ENCODE peak calls at places on chromosome 6, in seven cellular contexts. One of them, this sample, is unnamed.

GRCh38 chr6:29552512-29553051 is 7.0 kb downstream of the UBD start:
- DNase-seq in H4: no peak
- DNase-seq in H54: peak
- DNase-seq in progenitor cell of endocrine pancreas: no peak
- DNase-seq in germinal center: peak
- DNase-seq in dorsolateral prefrontal cortex: no peak
- DNase-seq in T1000: no peak
- DNase-seq in this sample: peak

GRCh38 chr6:96469312-96469711 is 52.3 kb upstream of the UFL1 start:
- DNase-seq in H4: no peak
- DNase-seq in H54: no peak
- DNase-seq in progenitor cell of endocrine pancreas: no peak
- DNase-seq in germinal center: no peak
- DNase-seq in dorsolateral prefrontal cortex: no peak
- DNase-seq in T1000: no peak
- DNase-seq in this sample: no peak

GRCh38 chr6:170344631-170345576 is 38.3 kb downstream of the FAM120B start:
- DNase-seq in H4: peak
- DNase-seq in H54: peak
- DNase-seq in progenitor cell of endocrine pancreas: no peak
- DNase-seq in germinal center: no peak
- DNase-seq in dorsolateral prefrontal cortex: no peak
- DNase-seq in T1000: peak
- DNase-seq in this sample: no peak

GRCh38 chr6:89264296-89264695 is 47.1 kb upstream of the GABRR1 start:
- DNase-seq in H4: no peak
- DNase-seq in H54: no peak
- DNase-seq in progenitor cell of endocrine pancreas: no peak
- DNase-seq in germinal center: no peak
- DNase-seq in dorsolateral prefrontal cortex: no peak
- DNase-seq in T1000: no peak
- DNase-seq in this sample: no peak

GRCh38 chr6:168892031-168892430 is 361.6 kb downstream of the THBS2 start:
- DNase-seq in H4: no peak
- DNase-seq in H54: no peak
- DNase-seq in progenitor cell of endocrine pancreas: no peak
- DNase-seq in germinal center: no peak
- DNase-seq in dorsolateral prefrontal cortex: no peak
- DNase-seq in T1000: no peak
- DNase-seq in this sample: no peak

GRCh38 chr6:124684621-124685020 is 277.6 kb upstream of the RNF217 start:
- DNase-seq in H4: no peak
- DNase-seq in H54: no peak
- DNase-seq in progenitor cell of endocrine pancreas: no peak
- DNase-seq in germinal center: no peak
- DNase-seq in dorsolateral prefrontal cortex: no peak
- DNase-seq in T1000: no peak
- DNase-seq in this sample: no peak

GRCh38 chr6:124683507-124683906 is 278.7 kb upstream of the RNF217 start:
- DNase-seq in H4: no peak
- DNase-seq in H54: no peak
- DNase-seq in progenitor cell of endocrine pancreas: no peak
- DNase-seq in germinal center: no peak
- DNase-seq in dorsolateral prefrontal cortex: no peak
- DNase-seq in T1000: no peak
- DNase-seq in this sample: no peak

GRCh38 chr6:10441004-10441654 is 26.3 kb upstream of the TFAP2A start:
- DNase-seq in H4: peak
- DNase-seq in H54: peak
- DNase-seq in progenitor cell of endocrine pancreas: no peak
- DNase-seq in germinal center: no peak
- DNase-seq in dorsolateral prefrontal cortex: no peak
- DNase-seq in T1000: peak
- DNase-seq in this sample: no peak

GRCh38 chr6:45922728-45923351 is 92.8 kb downstream of the CLIC5 start:
- DNase-seq in H4: peak
- DNase-seq in H54: peak
- DNase-seq in progenitor cell of endocrine pancreas: peak
- DNase-seq in germinal center: peak
- DNase-seq in dorsolateral prefrontal cortex: peak
- DNase-seq in T1000: peak
- DNase-seq in this sample: peak

GRCh38 chr6:94494500-94494899 is 1075.1 kb upstream of the EPHA7 start:
- DNase-seq in H4: no peak
- DNase-seq in H54: no peak
- DNase-seq in progenitor cell of endocrine pancreas: no peak
- DNase-seq in germinal center: no peak
- DNase-seq in dorsolateral prefrontal cortex: no peak
- DNase-seq in T1000: no peak
- DNase-seq in this sample: no peak

GRCh38 chr6:6890400-6890858 is 217.3 kb upstream of the RREB1 start:
- DNase-seq in H4: no peak
- DNase-seq in H54: no peak
- DNase-seq in progenitor cell of endocrine pancreas: no peak
- DNase-seq in germinal center: no peak
- DNase-seq in dorsolateral prefrontal cortex: no peak
- DNase-seq in T1000: no peak
- DNase-seq in this sample: no peak

GRCh38 chr6:150987371-150987828 is 121.9 kb downstream of the MTHFD1L start:
- DNase-seq in H4: no peak
- DNase-seq in H54: no peak
- DNase-seq in progenitor cell of endocrine pancreas: no peak
- DNase-seq in germinal center: no peak
- DNase-seq in dorsolateral prefrontal cortex: no peak
- DNase-seq in T1000: no peak
- DNase-seq in this sample: no peak

GRCh38 chr6:156269751-156270369 is 507.3 kb upstream of the ARID1B start:
- DNase-seq in H4: no peak
- DNase-seq in H54: no peak
- DNase-seq in progenitor cell of endocrine pancreas: no peak
- DNase-seq in germinal center: no peak
- DNase-seq in dorsolateral prefrontal cortex: no peak
- DNase-seq in T1000: no peak
- DNase-seq in this sample: no peak

This sample was measured in MM.1S.